ENCODE peak calls at places on chromosome 2, in five cellular contexts. One of them, this sample, is unnamed.

GRCh38 chr2:238087211-238087610 is 12.9 kb upstream of the ESPNL start:
- DNase-seq in EH: no peak
- DNase-seq in astrocyte of the spinal cord: no peak
- DNase-seq in PC-3: no peak
- DNase-seq in AG04449: no peak
- DNase-seq in this sample: no peak

GRCh38 chr2:135685361-135685760 is 56.3 kb upstream of the UBXN4 start:
- DNase-seq in AG04449: no peak
- DNase-seq in EH: peak
- DNase-seq in astrocyte of the spinal cord: peak
- DNase-seq in PC-3: peak
- DNase-seq in this sample: no peak

GRCh38 chr2:17646096-17646554 is 105.6 kb downstream of the VSNL1 start:
- DNase-seq in PC-3: peak
- DNase-seq in astrocyte of the spinal cord: peak
- DNase-seq in AG04449: peak
- DNase-seq in EH: peak
- DNase-seq in this sample: peak

GRCh38 chr2:158544998-158545397 is 88.2 kb downstream of the PKP4 start:
- DNase-seq in astrocyte of the spinal cord: no peak
- DNase-seq in EH: no peak
- DNase-seq in AG04449: no peak
- DNase-seq in PC-3: no peak
- DNase-seq in this sample: no peak

GRCh38 chr2:69998761-69999160 is 37.3 kb upstream of the ASPRV1 start:
- DNase-seq in PC-3: no peak
- DNase-seq in EH: no peak
- DNase-seq in AG04449: no peak
- DNase-seq in astrocyte of the spinal cord: no peak
- DNase-seq in this sample: no peak

GRCh38 chr2:208175843-208176160 is 12.4 kb upstream of the CRYGA start:
- DNase-seq in PC-3: no peak
- DNase-seq in AG04449: no peak
- DNase-seq in EH: no peak
- DNase-seq in astrocyte of the spinal cord: no peak
- DNase-seq in this sample: no peak

GRCh38 chr2:207847807-207848544 is 78.3 kb upstream of the FZD5 start:
- DNase-seq in AG04449: peak
- DNase-seq in PC-3: peak
- DNase-seq in astrocyte of the spinal cord: peak
- DNase-seq in EH: peak
- DNase-seq in this sample: no peak

GRCh38 chr2:203988540-203989264 is 52.1 kb downstream of the ICOS start:
- DNase-seq in AG04449: no peak
- DNase-seq in astrocyte of the spinal cord: no peak
- DNase-seq in EH: no peak
- DNase-seq in PC-3: no peak
- DNase-seq in this sample: no peak

GRCh38 chr2:603427-603826 is 73.8 kb downstream of the TMEM18 start:
- DNase-seq in PC-3: no peak
- DNase-seq in EH: no peak
- DNase-seq in AG04449: no peak
- DNase-seq in astrocyte of the spinal cord: no peak
- DNase-seq in this sample: no peak

GRCh38 chr2:240921319-240922233 is 15.4 kb downstream of the CROCC2 start:
- DNase-seq in astrocyte of the spinal cord: peak
- DNase-seq in AG04449: peak
- DNase-seq in EH: peak
- DNase-seq in PC-3: peak
- DNase-seq in this sample: peak

GRCh38 chr2:160389875-160390274 is 103.7 kb downstream of the RBMS1 start:
- DNase-seq in AG04449: peak
- DNase-seq in PC-3: no peak
- DNase-seq in astrocyte of the spinal cord: peak
- DNase-seq in EH: peak
- DNase-seq in this sample: no peak

GRCh38 chr2:207035855-207036254 is 96.5 kb downstream of the CPO start:
- DNase-seq in EH: peak
- DNase-seq in PC-3: no peak
- DNase-seq in astrocyte of the spinal cord: no peak
- DNase-seq in AG04449: no peak
- DNase-seq in this sample: no peak

GRCh38 chr2:55567298-55567697 is 47.8 kb downstream of the CFAP36 start:
- DNase-seq in EH: peak
- DNase-seq in astrocyte of the spinal cord: no peak
- DNase-seq in AG04449: no peak
- DNase-seq in PC-3: no peak
- DNase-seq in this sample: no peak

GRCh38 chr2:234841321-234842015 is 110.3 kb upstream of the SH3BP4 start:
- DNase-seq in astrocyte of the spinal cord: no peak
- DNase-seq in EH: no peak
- DNase-seq in AG04449: no peak
- DNase-seq in PC-3: no peak
- DNase-seq in this sample: no peak

GRCh38 chr2:226023383-226023782 is 623.9 kb downstream of the NYAP2 start:
- DNase-seq in EH: no peak
- DNase-seq in AG04449: no peak
- DNase-seq in astrocyte of the spinal cord: no peak
- DNase-seq in PC-3: peak
- DNase-seq in this sample: no peak

GRCh38 chr2:189602233-189602632 is 21.6 kb upstream of the SLC40A1 start:
- DNase-seq in astrocyte of the spinal cord: no peak
- DNase-seq in AG04449: no peak
- DNase-seq in EH: no peak
- DNase-seq in PC-3: no peak
- DNase-seq in this sample: no peak

This sample was measured in AG04450.